ENCODE peak calls at places on chromosomes 12 and 14, in nine cellular contexts. K, Q, S, H, G, Z, P, V and C are unnamed samples.

GRCh38 chr14:73591690-73592448 is at the start of gene ACOT4:
- DNase-seq in K (no peak), Q (peak), S (peak), H (peak), G (no peak), Z (no peak), P (no peak), V (peak), C (no peak)

GRCh38 chr12:123886931-123887582 is 85.6 kb downstream of the CCDC92 start:
- DNase-seq in K (no peak), Q (no peak), S (no peak), H (no peak), G (no peak), Z (no peak), P (no peak), V (no peak), C (no peak)

GRCh38 chr12:26701604-26702215 is 131.3 kb downstream of the ITPR2 start:
- DNase-seq in K (no peak), Q (peak), S (no peak), H (peak), G (peak), Z (peak), P (no peak), V (peak), C (no peak)

GRCh38 chr12:113815031-113815430 is 151.1 kb downstream of the RBM19 start:
- DNase-seq in K (no peak), Q (no peak), S (no peak), H (no peak), G (no peak), Z (no peak), P (no peak), V (no peak), C (no peak)

GRCh38 chr14:75460402-75460801 is 32.6 kb downstream of the JDP2 start:
- DNase-seq in K (peak), Q (no peak), S (no peak), H (no peak), G (no peak), Z (no peak), P (no peak), V (no peak), C (no peak)

GRCh38 chr12:131311764-131312163 is 358.1 kb downstream of the ADGRD1 start:
- DNase-seq in K (no peak), Q (no peak), S (no peak), H (no peak), G (no peak), Z (no peak), P (no peak), V (no peak), C (no peak)

GRCh38 chr14:76977793-76978730 is 50.4 kb downstream of the IRF2BPL start:
- DNase-seq in K (peak), Q (no peak), S (peak), H (peak), G (peak), Z (no peak), P (peak), V (peak), C (no peak)

GRCh38 chr12:76542908-76543307 is 16.7 kb downstream of the OSBPL8 start:
- DNase-seq in K (no peak), Q (no peak), S (no peak), H (no peak), G (no peak), Z (no peak), P (no peak), V (no peak), C (no peak)

GRCh38 chr14:79661762-79662161 is 549.5 kb downstream of the DIO2 start:
- DNase-seq in K (no peak), Q (no peak), S (no peak), H (no peak), G (no peak), Z (peak), P (no peak), V (peak), C (no peak)

GRCh38 chr12:51897181-51897580 is 9.3 kb downstream of the ANKRD33 start:
- DNase-seq in K (no peak), Q (no peak), S (no peak), H (no peak), G (no peak), Z (no peak), P (no peak), V (no peak), C (peak)

GRCh38 chr12:42325776-42326465 is at the start of the genes PPHLN1 and ZCRB1:
- DNase-seq in K (peak), Q (peak), S (peak), H (peak), G (peak), Z (peak), P (no peak), V (peak), C (peak)

GRCh38 chr14:102980409-102980810 is 57.9 kb downstream of the AMN start:
- DNase-seq in K (no peak), Q (no peak), S (no peak), H (no peak), G (no peak), Z (no peak), P (no peak), V (peak), C (no peak)

GRCh38 chr12:89721291-89721987 is 12.8 kb upstream of the ATP2B1 start:
- DNase-seq in K (no peak), Q (no peak), S (no peak), H (peak), G (no peak), Z (no peak), P (peak), V (no peak), C (no peak)

GRCh38 chr14:101117543-101117942 is 214.0 kb upstream of the RTL1 start:
- DNase-seq in K (no peak), Q (no peak), S (no peak), H (no peak), G (no peak), Z (no peak), P (no peak), V (no peak), C (no peak)

GRCh38 chr14:26773906-26774593 is 176.2 kb upstream of the NOVA1 start:
- DNase-seq in K (no peak), Q (no peak), S (no peak), H (no peak), G (no peak), Z (no peak), P (no peak), V (peak), C (no peak)

GRCh38 chr12:29427964-29428363 is 47.0 kb upstream of the ERGIC2 start:
- DNase-seq in K (no peak), Q (peak), S (no peak), H (peak), G (no peak), Z (no peak), P (peak), V (peak), C (no peak)
- TF ChIP-seq CTCF in K (no peak), Q (peak), S (peak), H (peak), G (no peak), Z (no peak), P (peak), V (peak), C (no peak)

GRCh38 chr12:57012600-57013465 is 3.5 kb downstream of the TAC3 start:
- DNase-seq in K (no peak), Q (peak), S (no peak), H (peak), G (no peak), Z (no peak), P (peak), V (no peak), C (no peak)
- TF ChIP-seq CTCF in K (no peak), Q (peak), S (no peak), H (no peak), G (peak), Z (peak), P (peak), V (peak), C (no peak)

DNA sequence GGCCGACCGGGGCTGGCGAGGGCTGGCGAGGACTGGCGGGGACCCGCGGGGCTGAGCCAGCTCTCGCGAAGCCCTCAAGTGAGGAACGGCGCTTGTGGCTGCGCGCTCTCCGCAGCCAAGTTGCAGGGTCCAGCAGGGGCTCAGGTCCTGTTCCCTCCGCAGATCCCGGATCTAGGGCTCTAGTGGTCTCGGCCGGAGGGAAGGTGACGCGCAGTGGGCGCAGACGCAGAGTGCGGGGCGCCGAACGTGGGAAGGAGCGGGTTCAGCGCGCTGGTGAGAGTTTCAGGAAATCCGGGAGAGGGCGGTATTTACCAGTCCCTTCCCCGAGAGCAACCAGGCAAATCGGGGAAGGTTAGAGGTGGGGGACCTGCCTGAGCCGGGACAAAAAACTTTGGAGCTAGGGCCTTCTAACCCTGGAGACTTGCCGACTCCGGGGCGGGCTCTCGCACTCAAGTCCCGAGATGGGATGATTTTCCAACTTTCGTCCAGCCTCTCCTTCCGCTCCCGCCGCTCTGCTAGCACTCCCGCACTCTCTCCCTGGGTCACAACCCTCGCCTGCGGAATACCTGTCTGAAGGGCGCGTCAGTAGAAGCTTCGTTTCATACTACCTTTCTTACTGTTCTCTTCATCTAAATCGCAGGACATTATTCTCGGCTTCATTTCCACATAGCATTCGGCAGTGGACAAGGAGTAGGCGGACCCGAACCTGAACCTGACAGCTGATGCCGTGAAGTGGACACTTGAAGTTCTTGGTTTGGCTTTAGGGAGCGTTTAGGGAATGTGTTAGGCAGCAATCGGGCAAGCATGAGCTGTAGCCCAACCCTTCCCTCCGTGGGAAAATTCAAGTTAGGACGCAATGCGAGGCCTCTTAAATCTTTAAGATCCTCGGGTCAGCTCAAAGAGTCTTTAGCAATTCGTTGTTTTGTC is 13.6 kb upstream of the PAX9 start:
- DNase-seq in K (no peak), Q (peak), S (no peak), H (peak), G (no peak), Z (no peak), P (no peak), V (peak), C (no peak)
- TF ChIP-seq CTCF in K (no peak), Q (peak), S (peak), H (no peak), G (peak), Z (peak), P (peak), V (peak), C (no peak)

GRCh38 chr12:121209629-121210572 is at the start of gene P2RX4:
- DNase-seq in K (peak), Q (peak), S (peak), H (peak), G (peak), Z (no peak), P (peak), V (peak), C (peak)
- TF ChIP-seq CTCF in K (no peak), Q (peak), S (peak), H (peak), G (peak), Z (peak), P (peak), V (no peak), C (no peak)

GRCh38 chr12:5232826-5233500 is 189.3 kb downstream of the KCNA5 start:
- DNase-seq in K (no peak), Q (no peak), S (no peak), H (no peak), G (no peak), Z (no peak), P (no peak), V (no peak), C (no peak)
- TF ChIP-seq CTCF in K (no peak), Q (no peak), S (no peak), H (no peak), G (no peak), Z (no peak), P (no peak), V (no peak), C (no peak)

GRCh38 chr12:93466625-93467350 is 526 bp upstream of the MRPL42 start:
- DNase-seq in K (no peak), Q (no peak), S (no peak), H (no peak), G (no peak), Z (no peak), P (no peak), V (no peak), C (no peak)
- TF ChIP-seq CTCF in K (no peak), Q (no peak), S (no peak), H (no peak), G (no peak), Z (no peak), P (no peak), V (no peak), C (no peak)

GRCh38 chr14:106556665-106557289 is 1030.4 kb downstream of the TMEM121 start:
- DNase-seq in K (no peak), Q (no peak), S (no peak), H (peak), G (no peak), Z (no peak), P (no peak), V (no peak), C (no peak)
- TF ChIP-seq CTCF in K (no peak), Q (peak), S (peak), H (peak), G (peak), Z (no peak), P (peak), V (peak), C (no peak)

GRCh38 chr12:62803756-62804155 is 131.2 kb downstream of the PPM1H start:
- DNase-seq in K (no peak), Q (no peak), S (no peak), H (no peak), G (no peak), Z (no peak), P (no peak), V (no peak), C (no peak)

GRCh38 chr12:62801796-62802195 is 133.2 kb downstream of the PPM1H start:
- DNase-seq in K (no peak), Q (no peak), S (no peak), H (no peak), G (no peak), Z (no peak), P (no peak), V (no peak), C (no peak)

GRCh38 chr12:62802321-62802720 is 132.6 kb downstream of the PPM1H start:
- DNase-seq in K (no peak), Q (no peak), S (no peak), H (no peak), G (no peak), Z (no peak), P (no peak), V (no peak), C (no peak)

GRCh38 chr12:62800707-62801400 is 134.1 kb downstream of the PPM1H start:
- DNase-seq in K (no peak), Q (no peak), S (no peak), H (no peak), G (no peak), Z (no peak), P (no peak), V (no peak), C (no peak)

DNA sequence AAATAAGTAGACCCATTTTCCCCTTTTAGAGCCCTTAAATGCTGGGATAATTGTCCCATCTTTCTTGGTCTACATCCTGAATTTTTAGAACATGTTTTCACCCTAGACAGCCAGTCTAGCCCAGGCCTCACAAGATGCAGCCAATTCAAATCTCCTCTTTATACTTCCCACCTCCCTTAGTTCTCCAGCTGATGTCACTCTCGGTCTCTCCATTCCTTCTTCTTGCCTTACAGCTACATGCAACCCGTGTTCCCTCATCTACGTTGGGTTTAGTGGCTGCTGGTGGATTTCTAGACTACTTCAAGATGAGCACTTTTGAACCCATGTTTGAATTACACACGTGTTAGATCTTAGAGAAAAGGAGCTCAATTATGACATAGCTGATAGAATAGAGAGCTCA is 132.0 kb downstream of the PPM1H start:
- DNase-seq in K (no peak), Q (no peak), S (no peak), H (no peak), G (peak), Z (no peak), P (no peak), V (peak), C (no peak)
- TF ChIP-seq CTCF in K (no peak), Q (no peak), S (no peak), H (no peak), G (no peak), Z (peak), P (no peak), V (peak), C (no peak)